ENCODE peak calls at places on chromosomes 4 and X, in six cellular contexts. M is heart left ventricle; S is EL; Z is naive thymus-derived CD8-positive, alpha-beta T cell; L is kidney glomerular epithelial cell; H is HFF-Myc. A is an unnamed sample.

GRCh38 chrX:1390621-1391369 is 1.1 kb downstream of the SLC25A6 start:
- DNase-seq in L (no peak), H (no peak), M (peak; percentile 48), S (no peak), Z (no peak), A (no peak)

GRCh38 chr4:126661194-126661593 is 971.6 kb upstream of the INTU start:
- DNase-seq in Z (no peak), L (no peak), S (no peak), H (no peak), M (no peak), A (no peak)

GRCh38 chrX:132433551-132433950 is 55.3 kb downstream of the MBNL3 start:
- DNase-seq in M (no peak), L (no peak), S (no peak), H (no peak), Z (no peak), A (no peak)

GRCh38 chr4:89434364-89434988 is 126.9 kb upstream of the GPRIN3 start:
- DNase-seq in H (no peak), Z (peak; percentile 63), S (peak; percentile 4), L (peak; percentile 41), M (no peak), A (peak; percentile 64)

GRCh38 chrX:16664059-16664458 is 14.1 kb downstream of the S100G start:
- DNase-seq in S (peak; percentile 7), H (no peak), Z (no peak), M (no peak), L (no peak), A (peak; percentile 45)

GRCh38 chr4:187464561-187464960 is 531.0 kb upstream of the ZFP42 start:
- DNase-seq in S (no peak), L (no peak), H (no peak), Z (no peak), M (no peak), A (no peak)

GRCh38 chr4:185742766-185743165 is 69.2 kb downstream of the SORBS2 start:
- DNase-seq in L (no peak), M (no peak), H (no peak), Z (no peak), S (no peak), A (peak; percentile 34)

GRCh38 chrX:2500091-2500680 is 590 bp downstream of the DHRSX start:
- DNase-seq in Z (no peak), M (peak; percentile 77), S (peak; percentile 54), L (no peak), H (no peak), A (peak; percentile 58)

GRCh38 chr4:143700420-143701352 is at the start of gene FREM3:
- DNase-seq in L (no peak), M (peak; percentile 66), S (no peak), H (no peak), Z (peak; percentile 7), A (peak; percentile 32)

GRCh38 chr4:112704991-112705845 is 68.3 kb downstream of the LARP7 start:
- DNase-seq in S (peak; percentile 65), M (peak; percentile 73), H (no peak), L (peak; percentile 39), Z (peak; percentile 14), A (peak; percentile 57)

GRCh38 chr4:5984843-5985242 is 33.4 kb downstream of the C4orf50 start:
- DNase-seq in H (no peak), S (no peak), Z (no peak), L (no peak), M (no peak), A (no peak)

GRCh38 chr4:53721276-53721675 is 130.0 kb upstream of the LNX1 start:
- DNase-seq in M (no peak), S (no peak), H (no peak), Z (no peak), L (no peak), A (no peak)

GRCh38 chrX:10017866-10018265 is 50.7 kb downstream of the CLDN34 start:
- DNase-seq in L (peak; percentile 74), M (no peak), H (no peak), Z (no peak), S (peak; percentile 82), A (peak; percentile 62)

GRCh38 chr4:108045687-108046024 is 56.0 kb downstream of the HADH start:
- DNase-seq in H (no peak), S (no peak), Z (peak; percentile 67), M (no peak), L (no peak), A (no peak)

GRCh38 chrX:113977887-113978286 is 606.0 kb upstream of the HTR2C start:
- DNase-seq in S (no peak), H (no peak), M (no peak), Z (no peak), L (no peak), A (no peak)

GRCh38 chrX:1492421-1493012 is 39.8 kb upstream of the ASMTL start:
- DNase-seq in Z (no peak), S (no peak), L (no peak), H (no peak), M (no peak), A (no peak)

GRCh38 chr4:21697583-21697982 is 251.0 kb downstream of the KCNIP4 start:
- DNase-seq in M (no peak), S (peak; percentile 1), Z (no peak), L (peak; percentile 54), H (no peak), A (no peak)

GRCh38 chr4:67875011-67875410 is 8.8 kb downstream of the TMPRSS11D start:
- DNase-seq in Z (no peak), S (no peak), M (no peak), L (no peak), H (no peak), A (no peak)

A was measured in dermis blood vessel endothelial cell.